ENCODE peak calls at places on chromosomes 6 and 20, in eight cellular contexts. B is NT2/D1, G is PC-3, M is fibroblast of lung, I is neuronal stem cell, W is adipocyte, Q is H1, T is SK-N-SH. U is an unnamed sample.

GRCh38 chr6:74091133-74091793 is 395.3 kb downstream of the CD109 start:
- DNase-seq in G (peak), T (peak), B (peak), Q (no peak), W (peak), I (peak), M (peak), U (peak)

GRCh38 chr6:99185525-99185924 is 163.9 kb downstream of the FAXC start:
- DNase-seq in W (no peak), M (no peak), T (no peak), G (no peak), Q (no peak), I (no peak), B (no peak), U (no peak)

GRCh38 chr6:167493961-167494697 is 169.2 kb downstream of the TTLL2 start:
- DNase-seq in W (no peak), Q (no peak), T (no peak), G (no peak), M (no peak), I (no peak), B (no peak), U (no peak)

GRCh38 chr20:11234181-11234969 is 560.6 kb upstream of the JAG1 start:
- DNase-seq in T (no peak), W (no peak), Q (no peak), B (no peak), G (no peak), M (no peak), I (no peak), U (no peak)

GRCh38 chr6:150302801-150303138 is 66.0 kb upstream of the IYD start:
- DNase-seq in W (no peak), T (no peak), Q (no peak), I (no peak), M (no peak), B (no peak), G (no peak), U (no peak)

GRCh38 chr20:50353289-50353961 is 156.8 kb upstream of the PTPN1 start:
- DNase-seq in T (no peak), Q (no peak), B (no peak), W (no peak), M (no peak), I (no peak), G (no peak), U (no peak)

GRCh38 chr6:44696099-44696498 is 308.6 kb downstream of the CDC5L start:
- DNase-seq in T (no peak), W (peak), Q (no peak), M (peak), I (no peak), B (no peak), G (peak), U (no peak)

GRCh38 chr20:39066464-39066863 is 104.3 kb downstream of the DHX35 start:
- DNase-seq in I (peak), B (peak), G (no peak), M (no peak), W (no peak), T (peak), Q (peak), U (no peak)

GRCh38 chr20:16709017-16709416 is 20.8 kb upstream of the SNRPB2 start:
- DNase-seq in T (no peak), Q (no peak), I (no peak), M (no peak), G (no peak), B (no peak), W (no peak), U (no peak)

GRCh38 chr6:56101141-56101553 is 146.2 kb downstream of the COL21A1 start:
- DNase-seq in W (peak), M (peak), Q (no peak), G (peak), I (no peak), T (no peak), B (no peak), U (peak)

GRCh38 chr20:49459684-49460083 is 22.8 kb downstream of the KCNB1 start:
- DNase-seq in T (no peak), G (no peak), B (no peak), W (no peak), M (no peak), Q (no peak), I (no peak), U (no peak)

GRCh38 chr6:4021862-4022715 is 56.8 kb downstream of the FAM217A start:
- DNase-seq in I (no peak), M (no peak), Q (no peak), T (no peak), W (peak), B (no peak), G (no peak), U (no peak)

GRCh38 chr6:100663219-100663863 is 198.6 kb upstream of the SIM1 start:
- DNase-seq in B (no peak), Q (no peak), M (peak), I (no peak), T (no peak), G (peak), W (peak), U (no peak)

GRCh38 chr6:86943819-86944407 is 6.6 kb downstream of the HTR1E start:
- DNase-seq in W (no peak), Q (no peak), T (no peak), I (no peak), G (no peak), B (no peak), M (no peak), U (no peak)

GRCh38 chr6:170029416-170030283 is 261.2 kb downstream of the DLL1 start:
- DNase-seq in W (no peak), I (no peak), B (no peak), G (no peak), Q (no peak), M (no peak), T (no peak), U (no peak)

GRCh38 chr6:83509416-83509815 is 2.9 kb upstream of the PRSS35 start:
- DNase-seq in G (peak), B (no peak), M (no peak), Q (no peak), T (no peak), W (peak), I (no peak), U (no peak)

GRCh38 chr6:43014434-43014909 is 423 bp downstream of the KLHDC3 start:
- DNase-seq in G (no peak), W (peak), Q (no peak), I (no peak), B (no peak), T (no peak), M (peak), U (no peak)

GRCh38 chr6:226516-227073 is 65.7 kb upstream of the DUSP22 start:
- DNase-seq in Q (no peak), W (no peak), G (no peak), T (no peak), B (no peak), M (no peak), I (no peak), U (no peak)

GRCh38 chr6:133441491-133441890 is 200.3 kb downstream of the EYA4 start:
- DNase-seq in W (no peak), G (peak), B (no peak), M (no peak), Q (no peak), T (no peak), I (no peak), U (no peak)

GRCh38 chr20:44018684-44019637 is 104.3 kb downstream of the TOX2 start:
- DNase-seq in M (no peak), G (no peak), B (no peak), Q (no peak), T (no peak), W (no peak), I (no peak), U (no peak)

GRCh38 chr6:151962246-151962846 is 154.9 kb downstream of the ESR1 start:
- DNase-seq in W (peak), G (peak), Q (no peak), M (no peak), T (no peak), B (no peak), I (no peak), U (no peak)

GRCh38 chr6:38239719-38240451 is 399.8 kb downstream of the BTBD9 start:
- DNase-seq in Q (no peak), W (peak), T (no peak), G (peak), M (peak), B (no peak), I (no peak), U (no peak)

GRCh38 chr20:31823360-31824124 is 4.4 kb downstream of the MYLK2 start:
- DNase-seq in G (no peak), W (no peak), I (no peak), B (no peak), Q (no peak), M (no peak), T (peak), U (no peak)

GRCh38 chr6:85450578-85450884 is 648 bp downstream of the NT5E start:
- DNase-seq in W (no peak), M (peak), B (no peak), T (no peak), I (peak), Q (no peak), G (no peak), U (no peak)

GRCh38 chr6:35181933-35182612 is 31.7 kb upstream of the SCUBE3 start:
- DNase-seq in T (peak), W (peak), M (peak), Q (no peak), I (no peak), B (peak), G (peak), U (no peak)

GRCh38 chr6:31930962-31931361 is 3.4 kb downstream of the C2 start:
- DNase-seq in Q (no peak), I (no peak), M (no peak), W (no peak), B (no peak), G (no peak), T (no peak), U (no peak)

GRCh38 chr6:31927242-31927867 is at the start of gene C2:
- DNase-seq in Q (no peak), W (no peak), B (no peak), G (no peak), I (no peak), M (no peak), T (no peak), U (no peak)

GRCh38 chr6:31927868-31928671 is 553 bp downstream of the C2 start:
- DNase-seq in I (no peak), M (no peak), T (no peak), G (no peak), Q (no peak), W (no peak), B (no peak), U (no peak)

GRCh38 chr6:31933537-31933936 is 6.0 kb downstream of the C2 start:
- DNase-seq in Q (no peak), B (no peak), I (no peak), W (no peak), T (no peak), M (no peak), G (no peak), U (no peak)

DNA sequence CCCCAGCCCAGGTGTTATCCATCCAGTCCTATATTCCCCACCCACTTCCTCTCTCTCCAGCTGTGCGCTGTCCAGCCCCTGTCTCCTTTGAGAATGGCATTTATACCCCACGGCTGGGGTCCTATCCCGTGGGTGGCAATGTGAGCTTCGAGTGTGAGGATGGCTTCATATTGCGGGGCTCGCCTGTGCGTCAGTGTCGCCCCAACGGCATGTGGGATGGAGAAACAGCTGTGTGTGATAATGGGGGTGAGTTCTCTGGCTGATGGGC is 1.1 kb downstream of the C2 start:
- DNase-seq in W (no peak), I (no peak), B (no peak), G (no peak), T (no peak), Q (no peak), M (no peak), U (no peak)
- H3K9ac ChIP-seq in W (no peak), I (peak), B (no peak), G (no peak), T (no peak), Q (no peak), M (no peak), U (no peak)

DNA sequence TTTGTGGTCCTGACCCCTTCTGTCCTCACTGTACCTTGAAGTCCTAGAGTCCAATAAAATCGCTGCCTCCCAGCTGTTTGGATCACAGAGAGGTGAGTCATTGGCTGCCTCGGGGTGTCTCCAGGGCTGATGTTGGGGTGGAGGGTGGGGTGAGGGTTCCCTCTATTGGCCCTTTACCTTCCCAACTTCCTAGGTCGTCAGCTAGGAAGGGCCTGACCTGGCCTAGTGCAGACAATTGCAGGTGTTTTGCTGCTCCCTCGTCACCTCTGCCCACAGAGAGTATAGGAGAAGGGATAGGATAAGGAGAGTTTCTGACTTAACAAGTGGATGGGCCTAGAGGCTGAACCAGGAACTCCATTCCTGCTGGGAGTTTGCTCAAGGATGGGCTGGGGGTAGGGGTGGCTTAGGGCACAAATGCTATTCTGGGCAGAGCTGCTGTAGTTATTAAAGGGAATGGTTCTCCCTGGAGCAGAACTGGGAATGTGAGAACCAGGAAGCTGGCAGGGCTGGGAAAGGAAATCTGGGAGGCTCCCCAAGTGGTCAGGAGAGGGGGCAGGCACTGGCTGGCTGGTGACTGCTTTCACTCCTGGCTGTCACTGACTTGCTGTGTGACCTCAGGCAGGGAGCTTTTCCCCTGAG is 1.4 kb downstream of the TP53INP2 start:
- DNase-seq in T (no peak), W (peak), G (peak), M (peak), I (no peak), B (no peak), Q (no peak), U (no peak)
- H3K9ac ChIP-seq in T (peak), W (peak), G (no peak), M (no peak), I (no peak), B (peak), Q (no peak), U (no peak)

DNA sequence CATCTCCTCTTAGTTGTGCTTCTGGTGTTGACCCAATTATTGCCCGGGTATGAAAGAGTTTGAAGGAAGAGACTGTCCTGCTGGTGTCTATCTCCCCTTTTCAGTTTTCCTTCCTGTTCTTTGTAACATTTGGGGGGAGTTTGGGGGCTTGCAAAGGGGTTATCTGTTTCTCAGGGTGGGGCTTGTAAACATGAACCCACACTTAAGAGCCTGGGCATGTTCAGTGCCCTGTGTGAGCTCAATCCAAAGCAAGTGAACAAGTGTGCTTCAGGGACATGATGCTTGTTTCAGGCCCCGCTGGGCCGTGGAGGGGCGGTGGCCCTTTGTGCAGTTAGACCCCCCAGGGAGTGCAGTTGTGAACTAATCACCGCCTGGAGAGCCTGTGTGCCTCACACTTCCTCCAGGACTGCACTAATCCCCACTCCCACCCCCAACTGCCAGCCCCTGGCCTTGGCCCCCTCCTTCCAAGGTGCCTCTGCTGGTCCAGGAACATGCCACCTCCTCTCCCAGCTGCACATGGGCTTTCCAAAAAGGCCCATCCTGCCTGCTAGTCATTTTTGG is 58.1 kb downstream of the RREB1 start:
- DNase-seq in Q (no peak), G (no peak), I (no peak), T (no peak), M (no peak), W (no peak), B (no peak), U (no peak)
- H3K9ac ChIP-seq in Q (no peak), G (no peak), I (no peak), T (no peak), M (no peak), W (peak), B (no peak), U (no peak)

DNA sequence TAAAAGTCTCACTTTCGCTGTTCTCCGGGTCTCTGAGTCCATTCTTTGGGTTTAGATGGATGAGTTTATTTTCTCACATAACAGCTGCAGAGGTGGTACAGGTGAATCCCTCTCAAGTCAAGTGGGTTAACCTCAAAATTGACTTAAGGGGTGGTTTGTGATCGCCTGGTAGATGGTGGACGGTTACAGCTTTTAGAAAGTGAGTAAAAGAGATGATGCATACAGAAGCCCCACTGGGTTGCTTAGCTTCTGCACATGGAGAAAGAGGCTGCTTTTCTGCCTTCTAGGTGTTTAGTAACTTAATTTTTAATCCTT is 146.7 kb downstream of the TRIM27 start:
- DNase-seq in W (no peak), T (no peak), B (no peak), M (no peak), Q (no peak), G (no peak), I (no peak), U (no peak)
- H3K9ac ChIP-seq in W (no peak), T (no peak), B (no peak), M (no peak), Q (no peak), G (no peak), I (no peak), U (no peak)

GRCh38 chr6:113631616-113632015 is 225.5 kb upstream of the MARCKS start:
- DNase-seq in G (no peak), B (no peak), M (no peak), Q (no peak), W (no peak), I (no peak), T (no peak), U (no peak)
- H3K9ac ChIP-seq in G (peak), B (no peak), M (no peak), Q (no peak), W (peak), I (no peak), T (peak), U (no peak)

DNA sequence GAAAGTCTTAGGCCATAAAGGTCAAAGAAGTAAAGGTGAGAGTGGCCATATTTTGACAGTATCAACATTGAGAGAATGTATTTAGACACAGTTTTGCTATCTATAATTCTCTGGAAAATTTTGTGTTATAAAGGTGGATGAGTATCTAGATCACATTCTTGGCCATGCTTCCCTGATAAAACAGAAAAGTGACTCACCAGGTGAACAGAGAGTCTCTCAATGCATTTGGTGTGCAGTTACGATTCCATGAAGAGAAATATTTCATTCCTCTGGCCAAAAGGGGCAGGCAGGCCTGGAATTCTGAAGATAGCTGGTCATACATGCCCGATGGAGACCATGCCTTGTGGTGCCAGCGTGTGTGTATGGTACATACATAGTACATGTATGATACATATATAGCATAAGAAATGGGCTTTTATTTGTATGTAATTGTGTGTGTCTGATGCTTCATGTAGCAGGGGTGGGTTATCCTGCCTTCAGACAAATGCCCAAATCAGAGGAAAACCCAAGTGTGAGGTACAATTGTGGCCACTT is 164.0 kb downstream of the SOBP start:
- DNase-seq in B (no peak), W (no peak), T (no peak), M (no peak), G (peak), I (no peak), Q (no peak), U (no peak)
- H3K9ac ChIP-seq in B (no peak), W (no peak), T (no peak), M (no peak), G (no peak), I (no peak), Q (no peak), U (no peak)

U was measured in SK-N-MC.